ENCODE peak calls at places on chromosomes 1 and 21, in six cellular contexts. P, H, A, F, V and O are unnamed samples.

GRCh38 chr1:58574816-58575215 is 2.2 kb downstream of the TACSTD2 start:
- DNase-seq in P (no peak), H (no peak), A (no peak), F (no peak), V (no peak), O (no peak)

GRCh38 chr1:82162526-82163420 is 362.0 kb downstream of the ADGRL2 start:
- DNase-seq in P (no peak), H (no peak), A (no peak), F (no peak), V (no peak), O (no peak)

GRCh38 chr1:54989968-54990810 is 8.5 kb upstream of the BSND start:
- DNase-seq in P (peak; percentile 26), H (peak; percentile 23), A (no peak), F (no peak), V (no peak), O (no peak)

GRCh38 chr1:177511036-177511435 is 340.3 kb downstream of the BRINP2 start:
- DNase-seq in P (no peak), H (no peak), A (no peak), F (no peak), V (no peak), O (no peak)

GRCh38 chr1:208137144-208137682 is 107.0 kb downstream of the PLXNA2 start:
- DNase-seq in P (no peak), H (peak; percentile 56), A (no peak), F (no peak), V (no peak), O (no peak)

GRCh38 chr21:35057428-35057827 is 8.3 kb upstream of the RUNX1 start:
- DNase-seq in P (no peak), H (no peak), A (no peak), F (no peak), V (no peak), O (no peak)

GRCh38 chr21:28473530-28474225 is 519.0 kb downstream of the LTN1 start:
- DNase-seq in P (no peak), H (peak; percentile 61), A (no peak), F (no peak), V (no peak), O (no peak)

GRCh38 chr1:12111741-12112140 is 48.6 kb downstream of the TNFRSF8 start:
- DNase-seq in P (no peak), H (no peak), A (no peak), F (no peak), V (no peak), O (no peak)

GRCh38 chr21:20999567-21000169 is 1.5 kb downstream of the NCAM2 start:
- DNase-seq in P (no peak), H (peak; percentile 49), A (no peak), F (no peak), V (no peak), O (no peak)

GRCh38 chr1:205488074-205488723 is 16.3 kb upstream of the CDK18 start:
- DNase-seq in P (peak; percentile 70), H (peak; percentile 59), A (no peak), F (peak; percentile 44), V (peak; percentile 57), O (no peak)

GRCh38 chr1:234944439-234945369 is 183.9 kb downstream of the TOMM20 start:
- DNase-seq in P (no peak), H (no peak), A (no peak), F (no peak), V (no peak), O (no peak)

GRCh38 chr1:42456010-42456753 is at the start of the genes PPCS and ZMYND12:
- DNase-seq in P (peak; percentile 91), H (peak; percentile 76), A (peak; percentile 91), F (peak; percentile 75), V (peak; percentile 93), O (peak; percentile 86)

GRCh38 chr1:12197483-12197880 is 30.7 kb downstream of the TNFRSF1B start:
- DNase-seq in P (no peak), H (no peak), A (no peak), F (no peak), V (no peak), O (no peak)

GRCh38 chr21:15436031-15436430 is 293.8 kb upstream of the USP25 start:
- DNase-seq in P (no peak), H (no peak), A (no peak), F (no peak), V (no peak), O (no peak)

GRCh38 chr1:172851077-172851476 is 192.2 kb downstream of the FASLG start:
- DNase-seq in P (no peak), H (no peak), A (no peak), F (no peak), V (no peak), O (no peak)

GRCh38 chr1:160858127-160858909 is 4.4 kb downstream of the CD244 start:
- DNase-seq in P (no peak), H (no peak), A (no peak), F (no peak), V (peak; percentile 42), O (no peak)

GRCh38 chr1:21869620-21870121 is 57.6 kb downstream of the LDLRAD2 start:
- DNase-seq in P (peak; percentile 84), H (peak; percentile 83), A (no peak), F (peak; percentile 18), V (peak; percentile 94), O (peak; percentile 92)

GRCh38 chr1:35644204-35644603 is 2.9 kb upstream of the PSMB2 start:
- DNase-seq in P (no peak), H (no peak), A (no peak), F (no peak), V (no peak), O (no peak)

GRCh38 chr21:45982758-45983731 is 1.5 kb downstream of the COL6A1 start:
- DNase-seq in P (peak; percentile 24), H (no peak), A (peak; percentile 71), F (no peak), V (no peak), O (no peak)

GRCh38 chr1:10429868-10430215 is 391 bp upstream of the CENPS start:
- DNase-seq in P (no peak), H (peak; percentile 17), A (no peak), F (no peak), V (no peak), O (no peak)

GRCh38 chr1:10432910-10433785 is 2.9 kb downstream of the CENPS start:
- DNase-seq in P (no peak), H (no peak), A (no peak), F (no peak), V (no peak), O (no peak)

GRCh38 chr1:10428956-10429355 is 1.3 kb upstream of the CENPS start:
- DNase-seq in P (no peak), H (no peak), A (no peak), F (no peak), V (no peak), O (no peak)

GRCh38 chr1:10431065-10431730 is 965 bp downstream of the CENPS start:
- DNase-seq in P (no peak), H (no peak), A (no peak), F (no peak), V (no peak), O (no peak)

GRCh38 chr1:10430216-10431064 is at the start of gene CENPS:
- DNase-seq in P (peak; percentile 96), H (peak; percentile 83), A (peak; percentile 91), F (peak; percentile 68), V (peak; percentile 95), O (peak; percentile 78)
- TF ChIP-seq POLR2A in P (peak; percentile 31), H (no peak), A (no peak), F (peak; percentile 70), V (no peak), O (no peak)

DNA sequence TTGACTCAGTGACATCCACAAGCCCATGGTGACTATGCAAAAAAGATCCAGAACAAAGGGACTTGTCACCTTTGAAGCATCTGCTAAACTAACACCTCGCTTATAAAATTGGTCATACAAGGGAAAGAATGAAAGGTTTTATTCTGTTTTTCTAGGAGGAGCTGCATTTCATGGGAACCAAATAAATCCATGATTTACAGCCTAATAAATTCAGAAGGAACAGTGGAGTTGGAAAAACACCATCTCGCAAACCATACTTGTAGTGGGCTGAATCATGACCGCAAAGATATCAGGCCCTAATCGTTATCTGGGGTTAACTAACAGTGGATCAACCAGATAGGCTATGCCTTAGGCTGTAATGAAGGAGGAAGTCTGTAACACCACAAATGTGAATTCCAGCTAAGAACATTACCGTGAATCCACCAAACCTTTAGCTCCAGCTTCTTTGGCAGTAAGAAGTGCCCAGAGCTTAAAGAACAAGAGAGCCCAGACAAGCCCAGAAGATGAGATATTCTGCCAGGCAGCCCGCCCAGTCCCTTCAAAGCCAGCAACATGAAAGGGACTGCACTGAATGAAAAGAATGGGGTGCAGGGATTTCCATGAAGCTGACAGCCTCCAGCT is 27.4 kb downstream of the RSPH1 start:
- DNase-seq in P (no peak), H (no peak), A (no peak), F (no peak), V (no peak), O (no peak)
- H3K4me1 ChIP-seq in P (no peaks in the 10 kb centered on the region), H (no peaks in the 10 kb centered on the region), A (peaks cover 8% of the 10 kb centered on the region), F (peaks cover 18% of the 10 kb centered on the region), V (peaks cover 31% of the 10 kb centered on the region), O (no peaks in the 10 kb centered on the region)

GRCh38 chr1:198711837-198712236 is 73.0 kb downstream of the PTPRC start:
- DNase-seq in P (no peak), H (no peak), A (no peak), F (no peak), V (no peak), O (no peak)
- H3K36me3 ChIP-seq in P (no peaks in the 10 kb centered on the region), H (no peaks in the 10 kb centered on the region), A (no peaks in the 10 kb centered on the region), F (no peaks in the 10 kb centered on the region), V (no peaks in the 10 kb centered on the region), O (no peaks in the 10 kb centered on the region)

GRCh38 chr1:61055110-61055614 is 27.2 kb upstream of the NFIA start:
- DNase-seq in P (no peak), H (peak; percentile 14), A (no peak), F (no peak), V (peak; percentile 47), O (no peak)

GRCh38 chr1:61052393-61053280 is 29.7 kb upstream of the NFIA start:
- DNase-seq in P (no peak), H (no peak), A (no peak), F (no peak), V (no peak), O (no peak)

GRCh38 chr1:61053281-61053711 is 29.1 kb upstream of the NFIA start:
- DNase-seq in P (no peak), H (no peak), A (no peak), F (no peak), V (no peak), O (no peak)

GRCh38 chr1:61054636-61055035 is 27.7 kb upstream of the NFIA start:
- DNase-seq in P (no peak), H (no peak), A (no peak), F (no peak), V (no peak), O (no peak)

DNA sequence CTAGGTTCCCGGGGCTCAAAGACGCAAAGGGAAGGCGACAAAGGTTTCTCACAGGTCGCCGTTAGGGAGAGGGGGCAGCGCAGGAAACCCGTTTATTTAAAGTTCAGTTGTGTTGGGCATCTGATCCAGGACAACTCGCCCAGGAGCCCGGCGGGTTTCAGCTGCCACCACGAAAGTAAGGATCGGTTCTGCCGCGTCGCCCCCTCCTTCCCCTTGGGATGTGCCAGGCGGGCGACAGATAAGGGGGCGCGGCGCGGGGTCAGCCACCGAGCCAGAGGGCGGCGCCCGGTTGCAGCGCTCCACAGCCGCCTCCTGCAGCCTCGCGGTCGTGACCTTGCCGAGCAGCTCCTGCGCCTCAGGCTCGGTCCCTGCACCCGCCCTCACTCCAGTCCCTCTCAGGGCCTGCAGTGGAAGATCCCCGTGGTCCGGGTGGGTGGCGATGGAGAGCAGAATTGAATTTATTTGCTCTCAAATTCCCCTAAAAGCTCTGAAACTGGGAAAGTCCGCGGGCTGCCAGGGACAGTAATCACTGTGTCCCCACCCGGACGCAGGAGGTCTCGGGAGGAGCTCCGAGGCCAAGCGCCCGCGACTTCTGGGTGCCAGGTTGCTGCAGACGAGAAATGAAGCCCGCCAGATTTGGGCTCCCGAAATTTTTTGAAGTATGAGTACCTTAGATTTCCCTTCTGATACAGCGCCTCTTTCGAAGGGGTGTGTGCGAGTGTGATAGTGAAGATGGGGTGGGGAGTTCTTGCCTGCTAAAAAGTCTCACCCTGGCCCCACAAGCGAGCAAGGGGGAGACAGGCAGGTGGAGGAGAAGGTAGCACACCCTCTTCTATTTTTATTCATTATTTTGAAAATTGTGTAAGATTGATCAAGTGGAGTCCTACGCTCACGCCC is 28.4 kb upstream of the NFIA start:
- DNase-seq in P (peak; percentile 73), H (no peak), A (no peak), F (no peak), V (peak; percentile 34), O (no peak)
- TF ChIP-seq POLR2A in P (peak; percentile 15), H (no peak), A (no peak), F (no peak), V (no peak), O (no peak)